ENCODE peak calls at places on chromosomes 13 and 19, in ten cellular contexts. H is left ventricle myocardium superior; Y is hippocampal formation; V is iris pigment epithelial cell; Z is NCI-H187 treated with DMSO at 0.1 percent for 48 hours; C is activated CD4-positive, alpha-beta T cell treated with anti-CD3 and anti-CD28 coated beads, Interleukin-2, amount 10 ng/mL, durations not matched to agents 7 days and 5 days; Q is psoas muscle; R is EL; I is NCI-H1694 treated with DMSO at 0.1 percent for 48 hours; K is OCI-LY7. G is an unnamed sample.

GRCh38 chr13:102680842-102681725 is 13.8 kb downstream of the METTL21C start:
- DNase-seq in C (no peak), I (peak; percentile 74), Z (no peak), Y (no peak), R (peak; percentile 24), H (no peak), V (peak; percentile 46), Q (no peak), K (peak; percentile 3), G (peak; percentile 3)

GRCh38 chr13:97026759-97027555 is 32.7 kb upstream of the OXGR1 start:
- DNase-seq in R (no peak), Y (no peak), H (no peak), I (no peak), Z (no peak), Q (no peak), K (no peak), V (no peak), C (no peak), G (no peak)

GRCh38 chr19:5128251-5128931 is 159.5 kb downstream of the KDM4B start:
- DNase-seq in V (peak; percentile 82), C (no peak), Q (peak; percentile 56), Y (no peak), H (peak; percentile 82), Z (no peak), I (no peak), R (peak; percentile 9), K (no peak), G (no peak)

GRCh38 chr13:110006304-110006703 is 219.9 kb upstream of the IRS2 start:
- DNase-seq in K (no peak), Q (peak; percentile 27), Y (no peak), C (no peak), Z (no peak), H (no peak), I (no peak), V (peak; percentile 80), R (peak; percentile 76), G (no peak)

GRCh38 chr13:94710881-94711560 is 1.3 kb downstream of the SOX21 start:
- DNase-seq in Y (peak; percentile 50), Z (no peak), V (no peak), Q (no peak), H (no peak), R (peak; percentile 20), C (no peak), I (no peak), K (no peak), G (no peak)

GRCh38 chr19:54393381-54393780 is 21.9 kb upstream of the TTYH1 start:
- DNase-seq in Q (no peak), V (peak; percentile 12), C (no peak), I (no peak), Y (no peak), R (no peak), K (no peak), Z (no peak), H (no peak), G (no peak)

GRCh38 chr19:15087182-15087581 is 5.2 kb downstream of the OR1I1 start:
- DNase-seq in H (no peak), R (no peak), Q (no peak), Z (no peak), K (no peak), I (no peak), Y (no peak), C (no peak), V (no peak), G (no peak)

GRCh38 chr13:34748078-34748477 is 194.0 kb upstream of the NBEA start:
- DNase-seq in Z (no peak), V (no peak), C (no peak), R (no peak), Y (no peak), H (peak; percentile 46), I (no peak), Q (no peak), K (no peak), G (no peak)

GRCh38 chr13:67117010-67117550 is 113.1 kb downstream of the PCDH9 start:
- DNase-seq in Q (no peak), H (no peak), I (no peak), C (no peak), Y (no peak), K (no peak), Z (no peak), R (no peak), V (no peak), G (no peak)

GRCh38 chr19:39916236-39916635 is 18.2 kb downstream of the FCGBP start:
- DNase-seq in Z (no peak), C (no peak), R (no peak), I (no peak), K (no peak), Q (no peak), H (no peak), Y (no peak), V (no peak), G (no peak)

GRCh38 chr13:30222253-30222652 is 85.1 kb downstream of the KATNAL1 start:
- DNase-seq in Y (no peak), Q (no peak), V (peak; percentile 34), K (peak; percentile 5), H (no peak), Z (no peak), C (no peak), I (no peak), R (no peak), G (peak; percentile 20)

GRCh38 chr19:11279505-11280236 is 16.3 kb upstream of the TSPAN16 start:
- DNase-seq in Q (no peak), R (no peak), Y (no peak), V (no peak), K (peak; percentile 28), C (peak; percentile 84), H (no peak), Z (no peak), I (no peak), G (no peak)

GRCh38 chr13:28805193-28805819 is 14.8 kb upstream of the MTUS2 start:
- DNase-seq in R (peak; percentile 19), Y (no peak), K (peak; percentile 35), C (peak; percentile 36), Q (no peak), H (peak; percentile 62), Z (no peak), I (no peak), V (peak; percentile 27), G (no peak)

GRCh38 chr19:33304760-33305647 is 2.7 kb upstream of the CEBPA start:
- DNase-seq in Q (no peak), Z (no peak), C (no peak), Y (no peak), V (no peak), R (no peak), I (no peak), H (no peak), K (peak; percentile 14), G (no peak)